ENCODE peak calls at places on chromosomes 11 and 22, in eight cellular contexts. H is NCI-H345; W is ELR; A is adipocyte; Q is SW 1271; X is activated CD4-positive, alpha-beta T cell treated with anti-CD3 and anti-CD28 coated beads for 48 hours; V is dorsolateral prefrontal cortex; T is stomach. P is an unnamed sample.

GRCh38 chr11:67538823-67539505 is 15.7 kb upstream of the CABP2 start:
- DNase-seq in X (no peak), T (no peak), Q (no peak), A (no peak), W (no peak), V (no peak), H (no peak), P (no peak)

GRCh38 chr11:113159967-113160621 is 154.3 kb upstream of the TTC12 start:
- DNase-seq in T (no peak), X (no peak), H (no peak), W (no peak), A (peak; percentile 69), V (no peak), Q (no peak), P (no peak)

GRCh38 chr11:16789061-16789415 is 50.6 kb downstream of the C11orf58 start:
- DNase-seq in W (no peak), A (no peak), X (no peak), H (no peak), V (no peak), T (no peak), Q (no peak), P (no peak)

GRCh38 chr11:95341246-95341645 is 110.2 kb upstream of the SESN3 start:
- DNase-seq in V (no peak), T (no peak), A (no peak), W (no peak), Q (no peak), H (no peak), X (no peak), P (no peak)

GRCh38 chr22:32341122-32341740 is 16.4 kb upstream of the RFPL3 start:
- DNase-seq in Q (no peak), T (peak; percentile 17), V (no peak), X (no peak), H (no peak), A (no peak), W (no peak), P (no peak)

GRCh38 chr11:101617735-101618332 is 34.0 kb upstream of the TRPC6 start:
- DNase-seq in H (no peak), W (peak; percentile 66), V (no peak), A (no peak), X (no peak), T (no peak), Q (no peak), P (no peak)

GRCh38 chr11:75233688-75234295 is 6.8 kb upstream of the TPBGL start:
- DNase-seq in Q (no peak), H (no peak), W (peak; percentile 61), A (peak; percentile 69), T (peak; percentile 24), V (no peak), X (peak; percentile 15), P (no peak)

GRCh38 chr11:77191823-77192495 is 63.9 kb downstream of the MYO7A start:
- DNase-seq in T (peak; percentile 90), Q (peak; percentile 87), H (peak; percentile 18), A (peak; percentile 7), W (peak; percentile 58), V (peak; percentile 25), X (peak; percentile 82), P (peak; percentile 40)

P was measured in NCI-H510A.